ENCODE peak calls at places on chromosomes 16 and 17, in four cellular contexts. Q is K562, I is GM12878, E is HL-60. L is an unnamed sample.

GRCh38 chr17:41551370-41551769 is 20.5 kb downstream of the KRT9 start:
- DNase-seq in Q (no peak), I (no peak), E (no peak), L (no peak)

GRCh38 chr17:65638221-65638940 is 76.9 kb upstream of the AXIN2 start:
- DNase-seq in E (no peak), Q (no peak), I (no peak), L (no peak)

GRCh38 chr16:23104032-23104955 is 45.0 kb downstream of the USP31 start:
- DNase-seq in Q (no peak), I (no peak), E (no peak), L (no peak)

GRCh38 chr17:77225246-77225645 is 84.5 kb downstream of the SEC14L1 start:
- DNase-seq in I (no peak), Q (no peak), E (no peak), L (no peak)

GRCh38 chr17:17739388-17740066 is 58.3 kb downstream of the RAI1 start:
- DNase-seq in I (no peak), E (no peak), Q (peak; percentile 66), L (no peak)

GRCh38 chr17:57406131-57406980 is 150.0 kb downstream of the MSI2 start:
- DNase-seq in E (no peak), I (no peak), Q (peak; percentile 27), L (no peak)

GRCh38 chr16:87006789-87007745 is 310.1 kb downstream of the C16orf95 start:
- DNase-seq in Q (no peak), E (no peak), I (no peak), L (no peak)

GRCh38 chr17:18055597-18055996 is 16.4 kb downstream of the GID4 start:
- DNase-seq in I (no peak), Q (no peak), E (no peak), L (no peak)

GRCh38 chr17:27491713-27492190 is 35.5 kb downstream of the KSR1 start:
- DNase-seq in I (no peak), Q (peak; percentile 90), E (no peak), L (no peak)

GRCh38 chr17:8963017-8963416 is 2.5 kb downstream of the PIK3R5 start:
- DNase-seq in Q (no peak), I (no peak), E (no peak), L (no peak)

GRCh38 chr17:14759325-14759724 is 458.4 kb downstream of the HS3ST3B1 start:
- DNase-seq in E (no peak), Q (no peak), I (no peak), L (no peak)

GRCh38 chr17:65902831-65903549 is 288.9 kb downstream of the CEP112 start:
- DNase-seq in I (no peak), E (no peak), Q (no peak), L (no peak)

GRCh38 chr16:84418056-84418849 is 49.9 kb downstream of the ATP2C2 start:
- DNase-seq in Q (no peak), I (no peak), E (no peak), L (no peak)

GRCh38 chr17:36936455-36936934 is 780 bp upstream of the LHX1 start:
- DNase-seq in E (no peak), Q (no peak), I (no peak), L (no peak)

GRCh38 chr17:55056530-55056929 is 88.0 kb downstream of the STXBP4 start:
- DNase-seq in I (no peak), E (no peak), Q (no peak), L (no peak)

GRCh38 chr17:15510361-15510760 is 42.9 kb upstream of the CDRT4 start:
- DNase-seq in I (no peak), E (no peak), Q (no peak), L (no peak)

GRCh38 chr17:29155966-29156338 is 24.2 kb downstream of the MYO18A start:
- DNase-seq in Q (no peak), I (no peak), E (no peak), L (no peak)

GRCh38 chr17:37507108-37507507 is 17.4 kb downstream of the DUSP14 start:
- DNase-seq in E (no peak), Q (no peak), I (no peak), L (no peak)

GRCh38 chr17:44014437-44015172 is at the start of gene TMEM101:
- DNase-seq in I (peak; percentile 74), Q (peak; percentile 95), E (peak; percentile 88), L (peak; percentile 96)

GRCh38 chr17:43768382-43768781 is 9.8 kb upstream of the SOST start:
- DNase-seq in Q (no peak), E (peak; percentile 92), I (no peak), L (peak; percentile 43)

GRCh38 chr16:4614571-4615388 is at the start of gene UBALD1:
- DNase-seq in E (peak; percentile 85), Q (peak; percentile 93), I (peak; percentile 48), L (peak; percentile 93)

GRCh38 chr16:29974291-29975133 is 844 bp downstream of the TAOK2 start:
- DNase-seq in E (peak; percentile 66), I (no peak), Q (peak; percentile 57), L (no peak)

GRCh38 chr16:3223913-3224515 is 10.9 kb downstream of the ZNF200 start:
- DNase-seq in I (no peak), E (no peak), Q (no peak), L (no peak)

GRCh38 chr16:11389083-11389482 is 43.8 kb downstream of the RMI2 start:
- DNase-seq in E (no peak), I (no peak), Q (no peak), L (no peak)

GRCh38 chr16:66344533-66345145 is 21.9 kb upstream of the CDH5 start:
- DNase-seq in I (no peak), E (no peak), Q (peak; percentile 35), L (no peak)

GRCh38 chr16:28569011-28569410 is 15.3 kb downstream of the SGF29 start:
- DNase-seq in I (no peak), Q (no peak), E (no peak), L (no peak)

GRCh38 chr17:78510141-78510935 is 66.9 kb downstream of the DNAH17 start:
- DNase-seq in I (no peak), E (no peak), Q (no peak), L (no peak)

GRCh38 chr16:86511317-86512161 is 1.2 kb downstream of the FOXF1 start:
- DNase-seq in E (no peak), Q (no peak), I (no peak), L (no peak)

GRCh38 chr16:2142942-2143868 is 5.2 kb upstream of the RAB26 start:
- DNase-seq in Q (peak; percentile 38), E (peak; percentile 68), I (no peak), L (no peak)

GRCh38 chr16:85646358-85646907 is 33.3 kb downstream of the GSE1 start:
- DNase-seq in E (no peak), Q (no peak), I (no peak), L (no peak)

GRCh38 chr16:68416057-68417046 is 32.0 kb downstream of the SMPD3 start:
- DNase-seq in I (no peak), E (no peak), Q (no peak), L (no peak)

GRCh38 chr17:61556224-61557188 is 34.5 kb downstream of the NACA2 start:
- DNase-seq in E (no peak), Q (no peak), I (no peak), L (no peak)

GRCh38 chr16:84119368-84119767 is 2.6 kb upstream of the MBTPS1 start:
- DNase-seq in I (no peak), Q (no peak), E (no peak), L (no peak)

GRCh38 chr17:30808785-30809286 is 15.7 kb downstream of the CRLF3 start:
- DNase-seq in Q (no peak), I (peak; percentile 91), E (peak; percentile 61), L (no peak)

GRCh38 chr17:3554440-3554839 is 3.2 kb downstream of the TRPV3 start:
- DNase-seq in I (no peak), Q (no peak), E (no peak), L (no peak)
- TF ChIP-seq SPI1 in I (no peak), Q (no peak), E (no peak), L (no peak)

DNA sequence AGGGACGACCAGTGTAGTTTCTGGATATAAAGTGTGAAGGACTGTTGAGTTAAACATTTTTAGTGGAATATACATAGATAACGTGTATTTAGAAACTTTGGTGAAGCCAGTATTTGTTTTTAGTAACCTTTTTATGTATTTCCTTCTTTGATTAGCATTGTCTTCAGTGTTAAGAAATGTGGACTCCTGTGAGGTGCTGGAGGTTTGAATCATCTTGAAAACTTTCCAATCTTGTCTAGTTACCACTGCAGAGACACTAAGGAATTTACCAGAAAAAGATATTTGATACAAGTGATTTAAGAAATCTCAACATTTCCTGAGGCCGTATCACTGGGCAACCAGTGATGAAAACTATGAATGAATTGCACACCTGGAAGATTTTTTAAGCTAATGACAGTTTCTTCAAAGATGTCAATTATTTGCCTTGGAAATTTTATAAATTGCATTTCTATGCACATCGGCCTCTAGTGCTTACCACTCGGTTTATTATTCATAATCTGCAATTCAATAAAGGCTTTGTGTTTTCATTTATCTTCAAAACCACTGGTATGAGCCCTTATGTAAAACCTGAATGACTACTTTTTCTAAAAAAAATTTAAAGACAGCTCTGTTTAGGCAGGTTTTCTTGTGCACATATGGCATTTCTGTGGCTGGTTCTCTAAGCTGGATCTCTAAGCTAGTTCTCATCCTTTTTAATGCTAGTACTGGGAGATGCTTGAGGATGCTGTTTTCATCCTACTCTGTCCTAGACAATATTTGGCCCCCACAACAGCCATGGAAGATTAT is 31.4 kb upstream of the ADCY7 start:
- DNase-seq in I (no peak), Q (no peak), E (no peak), L (no peak)
- TF ChIP-seq SPI1 in I (no peak), Q (no peak), E (no peak), L (no peak)

GRCh38 chr16:47519543-47519942 is 58.4 kb downstream of the PHKB start:
- DNase-seq in Q (no peak), I (no peak), E (no peak), L (no peak)

GRCh38 chr16:47524007-47524405 is 62.9 kb downstream of the PHKB start:
- DNase-seq in Q (no peak), E (no peak), I (no peak), L (no peak)

GRCh38 chr16:47519037-47519436 is 57.9 kb downstream of the PHKB start:
- DNase-seq in Q (no peak), I (no peak), E (no peak), L (no peak)

GRCh38 chr16:47519996-47520679 is 59.0 kb downstream of the PHKB start:
- DNase-seq in Q (peak; percentile 67), E (no peak), I (no peak), L (no peak)

GRCh38 chr16:47523342-47524006 is 62.3 kb downstream of the PHKB start:
- DNase-seq in I (peak; percentile 78), Q (no peak), E (no peak), L (peak; percentile 14)
- TF ChIP-seq SPI1 in I (peak; percentile 96), Q (peak; percentile 56), E (peak; percentile 84), L (peak; percentile 99)

DNA sequence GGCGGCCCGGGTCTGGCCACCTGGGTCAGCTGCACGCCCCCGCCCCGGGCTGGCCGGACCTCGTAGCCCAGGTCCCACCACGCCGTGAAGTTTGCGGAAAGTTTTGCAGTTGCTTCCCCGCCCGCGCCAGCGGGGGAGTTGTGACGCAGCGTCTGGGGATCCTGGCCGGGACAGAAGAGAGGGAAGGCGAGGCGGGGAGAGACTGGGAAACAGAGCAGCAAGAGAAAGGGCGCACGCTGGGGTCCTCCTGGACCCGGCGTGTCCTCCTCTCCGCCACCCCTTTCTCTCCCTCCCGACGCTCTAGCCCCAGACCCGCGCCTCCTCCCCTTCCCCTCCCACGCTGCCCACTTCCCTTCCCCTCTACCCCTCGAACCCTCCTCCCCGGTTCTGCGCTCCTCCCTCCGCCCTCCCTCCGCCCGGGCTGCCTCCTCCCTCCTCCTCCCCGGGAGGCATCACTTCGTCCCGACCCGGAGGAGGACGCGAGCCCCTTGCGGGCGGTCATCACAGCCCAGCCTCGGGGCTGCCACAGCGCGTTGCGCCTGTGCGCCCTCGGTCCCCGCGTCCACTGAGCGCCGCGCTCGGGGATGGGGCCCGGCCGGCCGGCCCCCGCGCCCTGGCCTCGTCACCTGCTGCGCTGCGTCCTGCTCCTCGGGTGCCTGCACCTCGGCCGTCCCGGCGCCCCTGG is at the start of gene MRC2:
- DNase-seq in I (no peak), Q (peak; percentile 46), E (peak; percentile 87), L (peak; percentile 71)
- TF ChIP-seq SPI1 in I (no peak), Q (no peak), E (peak; percentile 78), L (peak; percentile 40)